ENCODE peak calls at places on chromosomes 1 and 21, in seven cellular contexts. D is CD8-positive, alpha-beta T cell; P is adrenal gland; E is lower leg skin; J is K562; X is left lung; A is PC-9. K is an unnamed sample.

GRCh38 chr1:167489581-167490340 is 28.6 kb downstream of the CD247 start:
- DNase-seq in X (no peak), P (no peak), E (peak), D (no peak), J (no peak), A (no peak), K (no peak)

GRCh38 chr1:90574692-90575370 is 142.3 kb downstream of the BARHL2 start:
- DNase-seq in A (no peak), E (no peak), X (no peak), P (no peak), J (no peak), D (no peak), K (no peak)

GRCh38 chr1:12617511-12617900 is 504 bp downstream of the DHRS3 start:
- DNase-seq in P (no peak), E (no peak), J (no peak), A (no peak), X (no peak), D (peak), K (no peak)

GRCh38 chr1:246032111-246032551 is 474.9 kb downstream of the SMYD3 start:
- DNase-seq in A (no peak), D (no peak), X (no peak), J (no peak), P (no peak), E (no peak), K (no peak)

GRCh38 chr1:43786201-43786958 is 79.0 kb downstream of the ST3GAL3 start:
- DNase-seq in P (no peak), J (no peak), X (no peak), D (no peak), E (no peak), A (no peak), K (no peak)

GRCh38 chr1:5834477-5835178 is 157.6 kb downstream of the NPHP4 start:
- DNase-seq in J (no peak), A (no peak), X (peak), E (no peak), D (no peak), P (no peak), K (no peak)

GRCh38 chr21:45846373-45847160 is 135.0 kb upstream of the COL6A1 start:
- DNase-seq in E (peak), D (no peak), J (no peak), P (no peak), A (no peak), X (no peak), K (no peak)

GRCh38 chr1:83860506-83861221 is 138.3 kb downstream of the TTLL7 start:
- DNase-seq in A (peak), D (peak), P (peak), J (peak), E (peak), X (peak), K (peak)

GRCh38 chr1:30507391-30508174 is 215.8 kb downstream of the MATN1 start:
- DNase-seq in P (no peak), X (no peak), E (peak), J (no peak), A (no peak), D (peak), K (no peak)

GRCh38 chr1:150876111-150876434 is 326 bp downstream of the ARNT start:
- DNase-seq in X (no peak), D (no peak), J (peak), P (no peak), A (peak), E (no peak), K (no peak)

GRCh38 chr1:167784876-167785550 is 63.2 kb downstream of the MPZL1 start:
- DNase-seq in J (no peak), D (no peak), E (no peak), A (no peak), X (no peak), P (no peak), K (no peak)

GRCh38 chr1:244181867-244182266 is 130.8 kb downstream of the ZBTB18 start:
- DNase-seq in E (no peak), P (no peak), J (no peak), A (no peak), X (peak), D (no peak), K (no peak)

GRCh38 chr1:25642710-25643109 is 26.1 kb downstream of the MAN1C1 start:
- DNase-seq in P (no peak), D (peak), A (no peak), X (no peak), E (peak), J (no peak), K (peak)

GRCh38 chr1:162527324-162527723 is 29.7 kb downstream of the UHMK1 start:
- DNase-seq in E (no peak), D (no peak), P (no peak), X (no peak), J (no peak), A (no peak), K (no peak)

GRCh38 chr1:56535949-56536348 is 43.4 kb downstream of the PLPP3 start:
- DNase-seq in P (no peak), X (no peak), D (no peak), A (no peak), E (no peak), J (no peak), K (no peak)

GRCh38 chr21:42809577-42810440 is 69.5 kb downstream of the WDR4 start:
- DNase-seq in D (peak), J (no peak), X (no peak), E (no peak), A (no peak), P (no peak), K (peak)

GRCh38 chr1:65174585-65174984 is 26.6 kb downstream of the AK4 start:
- DNase-seq in J (no peak), D (no peak), P (peak), X (no peak), A (peak), E (peak), K (no peak)

GRCh38 chr1:3624194-3625136 is at the start of gene TPRG1L:
- DNase-seq in A (peak), D (peak), J (peak), P (peak), E (peak), X (peak), K (peak)

GRCh38 chr1:226100436-226101347 is 38.2 kb downstream of the H3-3A start:
- DNase-seq in E (no peak), A (no peak), X (peak), D (peak), P (peak), J (peak), K (no peak)

GRCh38 chr1:10694274-10694632 is 102.2 kb downstream of the CASZ1 start:
- DNase-seq in X (no peak), A (no peak), P (no peak), D (peak), J (no peak), E (no peak), K (no peak)

GRCh38 chr1:183810756-183811155 is 5.8 kb downstream of the RGL1 start:
- DNase-seq in D (no peak), J (no peak), E (no peak), P (no peak), A (no peak), X (no peak), K (no peak)

GRCh38 chr1:50977575-50978143 is 7.6 kb downstream of the CDKN2C start:
- DNase-seq in J (peak), X (peak), A (peak), D (peak), P (peak), E (peak), K (no peak)

GRCh38 chr1:97571760-97572159 is 349.1 kb downstream of the DPYD start:
- DNase-seq in J (no peak), E (no peak), X (no peak), P (no peak), A (no peak), D (no peak), K (no peak)

GRCh38 chr1:171985639-171986038 is 144.3 kb downstream of the DNM3 start:
- DNase-seq in D (no peak), X (no peak), E (no peak), P (peak), A (peak), J (peak), K (no peak)

GRCh38 chr1:110390096-110390495 is 730 bp downstream of the SLC16A4 start:
- DNase-seq in D (no peak), A (peak), E (no peak), X (no peak), J (peak), P (no peak), K (no peak)

GRCh38 chr1:160239582-160240299 is 22.6 kb downstream of the DCAF8 start:
- DNase-seq in J (no peak), A (no peak), E (no peak), D (no peak), P (no peak), X (no peak), K (no peak)

GRCh38 chr1:41342774-41343355 is 18.4 kb upstream of the FOXO6 start:
- DNase-seq in J (no peak), D (peak), A (no peak), E (peak), P (no peak), X (no peak), K (peak)

GRCh38 chr1:38047603-38048146 is 1.1 kb upstream of the POU3F1 start:
- DNase-seq in E (no peak), P (no peak), J (no peak), X (no peak), A (no peak), D (no peak), K (no peak)

GRCh38 chr1:248824301-248824700 is 1.4 kb downstream of the SH3BP5L start:
- DNase-seq in P (no peak), J (no peak), A (no peak), E (peak), X (no peak), D (peak), K (no peak)

DNA sequence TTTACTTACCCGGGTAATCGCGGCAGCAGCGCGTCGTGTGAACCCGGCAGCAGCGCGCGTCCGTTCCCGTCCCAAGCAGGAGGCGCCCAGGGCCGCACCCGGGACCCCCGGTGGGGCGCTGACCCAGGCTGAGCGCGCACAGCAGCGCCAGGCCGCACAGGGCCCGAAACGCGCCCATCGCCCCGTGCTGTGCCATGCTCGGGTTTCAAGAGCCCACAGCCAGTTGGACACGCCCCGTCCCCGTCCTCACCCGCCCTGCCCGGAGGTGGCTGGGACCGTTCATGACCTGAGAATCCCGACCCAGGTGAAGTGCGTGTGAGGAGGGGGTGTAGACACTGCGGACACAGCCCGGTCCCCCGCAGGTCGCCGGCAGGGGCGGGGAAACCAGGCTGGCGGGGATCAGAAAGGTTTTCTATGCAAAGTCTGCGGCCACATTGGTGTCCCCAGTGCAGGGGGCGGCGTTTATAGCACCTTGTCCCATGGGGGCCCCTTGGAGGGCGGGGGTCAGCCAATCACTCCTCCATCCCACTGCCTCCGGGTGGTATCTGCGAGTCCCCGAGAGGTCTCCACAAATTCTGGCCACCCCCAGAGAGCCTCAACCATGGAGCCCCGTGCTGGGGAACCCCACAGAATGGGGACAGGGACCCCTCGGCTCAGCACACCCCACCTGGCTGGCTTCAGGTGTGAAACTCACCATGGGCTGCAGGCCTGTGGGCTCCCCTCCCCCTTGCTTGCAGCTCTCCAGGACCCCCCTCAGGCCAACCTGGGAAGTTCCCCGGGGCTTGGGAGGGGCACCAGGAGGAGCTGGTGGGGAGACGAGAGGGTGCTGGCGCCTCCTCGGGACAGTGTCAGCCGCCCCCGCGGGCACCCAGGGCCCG is at the start of gene TNFRSF18:
- DNase-seq in P (peak), X (peak), A (peak), E (no peak), J (no peak), D (no peak), K (peak)
- TF ChIP-seq CTCF in P (no peak), X (no peak), A (no peak), E (no peak), J (peak), D (no peak), K (no peak)

DNA sequence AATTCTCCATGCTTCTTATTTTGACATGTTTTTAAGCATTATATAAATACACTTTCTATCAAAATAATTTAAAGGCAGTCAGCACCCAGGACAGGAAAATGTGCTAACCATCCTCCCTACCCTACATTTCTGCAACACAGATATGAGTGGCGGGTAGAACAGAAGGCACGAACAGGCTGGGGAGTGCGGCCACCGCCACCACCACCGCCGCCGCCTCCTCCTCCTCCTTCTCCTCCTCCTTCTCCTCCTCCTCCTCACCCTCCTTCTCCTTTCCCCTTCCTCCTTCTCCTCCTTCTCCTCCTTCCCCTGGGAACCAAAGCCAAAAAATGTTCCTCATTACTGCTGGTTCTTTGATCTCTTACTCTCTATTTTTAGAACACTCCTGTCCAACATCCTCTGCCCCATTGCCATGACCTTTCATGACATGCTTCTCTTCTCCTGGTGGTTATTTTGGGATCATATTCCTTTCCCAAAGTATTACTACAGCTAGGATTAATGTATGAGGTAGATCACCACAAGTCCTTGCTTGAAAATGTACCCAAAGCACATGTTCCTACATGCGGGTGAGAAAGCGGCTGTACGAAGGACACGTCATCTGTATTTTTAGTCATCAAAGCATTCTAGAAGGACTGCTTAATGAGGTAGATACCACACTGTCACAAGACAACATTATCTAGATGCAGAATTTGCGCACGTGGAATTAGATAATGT is 24.5 kb upstream of the CCN1 start:
- DNase-seq in J (no peak), A (no peak), E (no peak), X (no peak), D (no peak), P (no peak), K (no peak)
- TF ChIP-seq CTCF in J (no peak), A (no peak), E (no peak), X (no peak), D (no peak), P (no peak), K (no peak)

GRCh38 chr21:40151611-40152010 is 284.4 kb downstream of the PCP4 start:
- DNase-seq in E (peak), X (no peak), P (no peak), J (no peak), A (no peak), D (no peak), K (no peak)
- TF ChIP-seq CTCF in E (no peak), X (no peak), P (no peak), J (no peak), A (no peak), D (no peak), K (no peak)

GRCh38 chr1:153771841-153772593 is 3.2 kb upstream of the SLC27A3 start:
- DNase-seq in E (no peak), X (no peak), A (no peak), J (peak), P (no peak), D (no peak), K (peak)
- TF ChIP-seq CTCF in E (no peak), X (no peak), A (peak), J (peak), P (peak), D (no peak), K (peak)

DNA sequence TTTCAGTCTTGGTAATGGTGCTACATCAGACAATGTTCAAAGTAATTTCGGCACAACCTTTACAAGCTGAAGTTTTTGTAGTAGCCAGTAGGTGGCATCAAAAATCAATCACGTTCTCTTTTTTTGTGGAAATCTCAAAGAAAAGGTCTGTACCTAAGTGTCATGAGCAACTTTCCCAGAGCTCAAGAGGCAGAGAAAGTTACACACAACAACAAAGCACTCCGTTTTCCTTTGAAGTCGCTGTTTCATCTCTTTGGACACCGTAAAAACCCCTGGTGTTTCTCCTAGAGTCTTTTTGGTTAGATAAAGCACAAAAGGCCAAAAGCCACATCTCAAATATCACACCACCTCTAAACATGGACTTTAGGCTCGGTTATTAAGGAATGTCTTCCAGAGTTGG is 131.6 kb downstream of the LHX8 start:
- DNase-seq in A (no peak), E (no peak), P (no peak), J (peak), D (no peak), X (no peak), K (no peak)
- TF ChIP-seq CTCF in A (peak), E (no peak), P (peak), J (peak), D (no peak), X (peak), K (peak)

GRCh38 chr1:16433066-16433465 is 4.2 kb downstream of the SPATA21 start:
- DNase-seq in D (no peak), E (no peak), P (no peak), A (no peak), J (no peak), X (no peak), K (no peak)

GRCh38 chr1:16434501-16434900 is 2.7 kb downstream of the SPATA21 start:
- DNase-seq in A (no peak), E (no peak), D (no peak), X (no peak), P (no peak), J (no peak), K (no peak)

GRCh38 chr1:16425125-16426025 is 11.8 kb downstream of the SPATA21 start:
- DNase-seq in X (no peak), A (no peak), P (no peak), D (no peak), E (no peak), J (no peak), K (no peak)

GRCh38 chr1:16434007-16434406 is 3.2 kb downstream of the SPATA21 start:
- DNase-seq in J (no peak), D (no peak), E (no peak), A (no peak), P (no peak), X (no peak), K (no peak)

GRCh38 chr1:16430598-16430997 is 6.6 kb downstream of the SPATA21 start:
- DNase-seq in A (no peak), X (no peak), D (no peak), E (no peak), J (peak), P (no peak), K (no peak)
- TF ChIP-seq CTCF in A (no peak), X (no peak), D (no peak), E (no peak), J (no peak), P (no peak), K (no peak)

DNA sequence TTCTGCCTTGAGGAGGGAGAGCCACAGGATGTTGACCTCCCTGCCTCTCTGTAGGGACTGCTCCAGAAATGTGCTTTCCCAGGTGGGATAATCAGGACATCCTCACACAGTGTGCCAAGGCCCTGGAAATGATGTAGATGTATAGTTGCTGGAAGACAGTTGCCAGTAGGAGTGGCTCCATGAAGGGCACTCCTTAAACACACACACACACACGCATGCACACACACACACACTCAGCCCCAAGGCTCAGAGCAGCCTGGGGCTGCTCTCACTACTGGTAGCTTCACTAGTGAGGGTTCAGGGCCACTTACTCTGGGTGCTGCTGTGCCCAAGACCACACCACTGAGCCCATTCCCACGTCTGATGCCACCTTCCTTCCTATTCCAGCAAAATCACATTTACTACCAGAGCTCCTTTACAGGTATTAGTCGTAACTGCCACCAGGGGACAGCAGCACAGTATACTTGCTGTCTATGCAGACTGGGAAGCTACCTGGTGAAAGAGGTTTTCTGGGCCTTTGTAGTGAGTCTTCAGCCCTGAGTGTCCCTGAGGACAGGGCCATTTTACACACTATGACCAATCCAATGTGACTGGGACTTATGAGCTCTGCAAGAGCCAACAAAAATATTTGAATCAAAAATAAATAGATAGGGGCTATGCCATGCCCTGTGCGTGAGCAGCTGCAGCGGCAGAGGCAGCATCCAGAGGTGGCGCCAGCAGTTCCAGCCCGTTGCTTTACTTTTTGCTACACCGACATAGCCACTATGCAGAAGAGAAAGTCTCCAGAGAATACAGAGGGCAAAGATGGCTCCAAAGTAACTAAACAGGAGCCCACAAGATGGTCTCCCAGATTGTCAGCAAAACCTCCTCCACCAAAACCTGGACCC is 15.0 kb downstream of the CRNN start:
- DNase-seq in P (no peak), X (no peak), A (no peak), J (peak), E (no peak), D (no peak), K (no peak)
- TF ChIP-seq CTCF in P (no peak), X (no peak), A (peak), J (peak), E (no peak), D (no peak), K (no peak)

K was measured in mesothelial cell of epicardium.